ENCODE peak calls at places on chromosomes 6 and 20, in six cellular contexts. N, Y, H, Z, E and J are unnamed samples.

GRCh38 chr20:64146301-64146935 is 17.8 kb upstream of the MYT1 start:
- DNase-seq in Z (no peak), H (no peak), E (no peak), N (no peak), Y (peak), J (no peak)

GRCh38 chr6:157107915-157108651 is 215.2 kb downstream of the TMEM242 start:
- DNase-seq in Y (no peak), E (no peak), Z (no peak), H (peak), N (peak), J (peak)

GRCh38 chr6:155100591-155100990 is 105.5 kb downstream of the TIAM2 start:
- DNase-seq in Z (no peak), Y (no peak), H (no peak), E (no peak), N (no peak), J (no peak)

GRCh38 chr6:108114861-108115597 is 40.5 kb upstream of the OSTM1 start:
- DNase-seq in E (peak), H (peak), Z (no peak), N (peak), Y (peak), J (peak)

GRCh38 chr20:62496525-62497218 is 20.9 kb upstream of the GATA5 start:
- DNase-seq in Y (no peak), N (no peak), E (peak), H (no peak), Z (no peak), J (no peak)

GRCh38 chr20:15491564-15491963 is 1081.7 kb downstream of the KIF16B start:
- DNase-seq in N (no peak), H (no peak), E (no peak), Z (no peak), Y (no peak), J (no peak)

GRCh38 chr6:139970591-139970991 is 596.1 kb upstream of the CITED2 start:
- DNase-seq in N (peak), Z (no peak), E (no peak), Y (no peak), H (peak), J (peak)

GRCh38 chr6:87907521-87907920 is 140.1 kb upstream of the SPACA1 start:
- DNase-seq in E (no peak), Y (no peak), Z (peak), N (peak), H (peak), J (peak)

GRCh38 chr6:136774228-136775041 is 17.8 kb downstream of the MAP3K5 start:
- DNase-seq in Y (no peak), H (peak), Z (no peak), N (peak), E (no peak), J (peak)

GRCh38 chr20:53547664-53548239 is 45.9 kb downstream of the ZNF217 start:
- DNase-seq in H (peak), E (peak), N (peak), Z (peak), Y (peak), J (peak)

GRCh38 chr6:107655245-107655644 is 165.3 kb downstream of the SOBP start:
- DNase-seq in Y (no peak), N (no peak), E (no peak), Z (no peak), H (no peak), J (no peak)

GRCh38 chr20:8062781-8063180 is 43.2 kb upstream of the TMX4 start:
- DNase-seq in N (no peak), Y (no peak), Z (no peak), E (no peak), H (peak), J (no peak)

GRCh38 chr6:151070666-151071065 is 169.1 kb upstream of the AKAP12 start:
- DNase-seq in Y (no peak), N (peak), E (no peak), Z (no peak), H (peak), J (peak)

GRCh38 chr6:87700351-87700728 is 1.7 kb downstream of the AKIRIN2 start:
- DNase-seq in H (no peak), Z (no peak), E (no peak), N (no peak), Y (no peak), J (no peak)

GRCh38 chr20:55186228-55186627 is 710.8 kb downstream of the DOK5 start:
- DNase-seq in N (no peak), Z (no peak), H (no peak), Y (no peak), E (no peak), J (no peak)

GRCh38 chr6:53119772-53120409 is 28.8 kb downstream of the GCM1 start:
- DNase-seq in N (peak), H (peak), E (peak), Z (no peak), Y (peak), J (peak)

GRCh38 chr20:57104711-57105110 is 161.7 kb downstream of the BMP7 start:
- DNase-seq in Z (no peak), E (no peak), H (no peak), N (no peak), Y (no peak), J (no peak)

GRCh38 chr6:138007014-138007472 is 100.2 kb downstream of the PERP start:
- DNase-seq in N (peak), H (peak), E (peak), Y (peak), Z (no peak), J (peak)

GRCh38 chr6:55758156-55758942 is 117.0 kb downstream of the BMP5 start:
- DNase-seq in N (peak), E (no peak), Z (no peak), H (peak), Y (no peak), J (peak)

GRCh38 chr6:7841781-7842468 is 68.7 kb downstream of the TXNDC5 start:
- DNase-seq in E (no peak), Z (no peak), Y (no peak), H (no peak), N (peak), J (peak)

GRCh38 chr20:47141941-47142781 is 214.3 kb downstream of the ZMYND8 start:
- DNase-seq in E (no peak), H (no peak), Y (no peak), Z (no peak), N (peak), J (no peak)

GRCh38 chr6:111280445-111280844 is 193.1 kb downstream of the SLC16A10 start:
- DNase-seq in Z (no peak), Y (no peak), E (no peak), H (peak), N (no peak), J (no peak)

GRCh38 chr6:87905101-87905517 is 142.5 kb upstream of the SPACA1 start:
- DNase-seq in H (no peak), Y (no peak), N (no peak), E (no peak), Z (peak), J (no peak)

GRCh38 chr6:136752554-136752953 is 39.7 kb downstream of the MAP3K5 start:
- DNase-seq in N (no peak), Z (no peak), H (no peak), E (peak), Y (no peak), J (no peak)

GRCh38 chr6:5956939-5957338 is 49.8 kb downstream of the NRN1 start:
- DNase-seq in E (no peak), Z (no peak), H (no peak), Y (no peak), N (no peak), J (no peak)

GRCh38 chr6:10478187-10479040 is 42.7 kb upstream of the GCNT2 start:
- DNase-seq in N (peak), Z (no peak), H (peak), E (no peak), Y (no peak), J (peak)

GRCh38 chr6:3317741-3318211 is 59.0 kb downstream of the PSMG4 start:
- DNase-seq in H (no peak), E (no peak), Y (no peak), N (no peak), Z (no peak), J (peak)

GRCh38 chr6:3798211-3798909 is 46.8 kb upstream of the PXDC1 start:
- DNase-seq in N (no peak), H (no peak), Y (no peak), Z (no peak), E (no peak), J (no peak)

GRCh38 chr6:127737009-127737486 is 160.1 kb downstream of the C6orf58 start:
- DNase-seq in E (peak), Y (peak), N (peak), H (peak), Z (peak), J (peak)

GRCh38 chr6:154201708-154202107 is 154.9 kb downstream of the IPCEF1 start:
- DNase-seq in H (no peak), N (no peak), Y (no peak), E (no peak), Z (no peak), J (no peak)

GRCh38 chr6:132395015-132395597 is 6.2 kb downstream of the MOXD1 start:
- DNase-seq in H (no peak), Y (no peak), N (no peak), E (no peak), Z (no peak), J (no peak)

GRCh38 chr6:132390451-132390850 is 10.8 kb downstream of the MOXD1 start:
- DNase-seq in Z (no peak), E (no peak), Y (no peak), H (no peak), N (no peak), J (no peak)

GRCh38 chr6:132391391-132392291 is 9.6 kb downstream of the MOXD1 start:
- DNase-seq in H (peak), N (peak), Y (peak), E (peak), Z (no peak), J (peak)

GRCh38 chr6:132392292-132392691 is 9.0 kb downstream of the MOXD1 start:
- DNase-seq in E (no peak), H (no peak), Z (no peak), N (no peak), Y (no peak), J (no peak)

DNA sequence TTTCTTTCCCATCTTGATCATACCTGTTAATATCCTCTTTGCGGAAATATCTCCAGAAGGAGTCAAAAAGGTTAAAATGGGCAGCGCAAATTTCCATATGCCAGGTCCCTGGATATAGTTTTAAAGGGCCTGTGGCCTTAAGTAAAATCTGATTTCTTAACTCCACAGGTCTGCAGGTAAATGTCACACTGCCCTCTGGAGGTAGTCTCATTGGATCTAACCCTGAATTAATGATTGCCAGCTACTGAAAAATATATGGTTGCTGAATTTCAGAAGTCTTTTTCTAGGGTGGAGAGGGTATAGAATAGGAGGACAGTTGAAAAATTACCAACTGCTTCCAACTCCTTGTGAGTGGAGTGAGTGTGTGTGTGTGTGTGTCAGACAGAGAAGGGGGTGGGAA is 8.5 kb downstream of the MOXD1 start:
- DNase-seq in N (peak), Y (no peak), E (no peak), H (no peak), Z (no peak), J (no peak)
- TF ChIP-seq CTCF in N (peak), Y (peak), E (no peak), H (peak), Z (no peak), J (peak)

GRCh38 chr6:135161411-135161810 is 19.7 kb upstream of the MYB start:
- DNase-seq in E (no peak), Z (no peak), Y (no peak), H (no peak), N (no peak), J (no peak)

GRCh38 chr6:135161996-135162395 is 19.1 kb upstream of the MYB start:
- DNase-seq in H (no peak), Z (no peak), N (no peak), Y (no peak), E (no peak), J (no peak)

GRCh38 chr6:135162678-135163439 is 18.2 kb upstream of the MYB start:
- DNase-seq in E (peak), Y (peak), Z (no peak), N (peak), H (no peak), J (no peak)

GRCh38 chr6:135158397-135158796 is 22.7 kb upstream of the MYB start:
- DNase-seq in Z (no peak), H (no peak), Y (no peak), N (no peak), E (no peak), J (no peak)

GRCh38 chr6:135159531-135159930 is 21.6 kb upstream of the MYB start:
- DNase-seq in Z (no peak), E (no peak), N (no peak), Y (no peak), H (no peak), J (no peak)
- H3K4me3 ChIP-seq in Z (no peak), E (no peak), N (no peak), Y (no peak), H (no peak), J (no peak)

GRCh38 chr20:51440589-51440988 is 101.9 kb downstream of the NFATC2 start:
- DNase-seq in N (no peak), H (no peak), E (no peak), Z (no peak), Y (no peak), J (no peak)

GRCh38 chr20:51444922-51445438 is 97.5 kb downstream of the NFATC2 start:
- DNase-seq in N (no peak), Y (no peak), E (no peak), H (no peak), Z (no peak), J (no peak)

GRCh38 chr20:51445591-51445990 is 96.9 kb downstream of the NFATC2 start:
- DNase-seq in H (no peak), N (no peak), E (no peak), Y (no peak), Z (no peak), J (no peak)

GRCh38 chr20:51444472-51444871 is 98.0 kb downstream of the NFATC2 start:
- DNase-seq in Z (no peak), E (no peak), H (no peak), N (peak), Y (no peak), J (peak)

DNA sequence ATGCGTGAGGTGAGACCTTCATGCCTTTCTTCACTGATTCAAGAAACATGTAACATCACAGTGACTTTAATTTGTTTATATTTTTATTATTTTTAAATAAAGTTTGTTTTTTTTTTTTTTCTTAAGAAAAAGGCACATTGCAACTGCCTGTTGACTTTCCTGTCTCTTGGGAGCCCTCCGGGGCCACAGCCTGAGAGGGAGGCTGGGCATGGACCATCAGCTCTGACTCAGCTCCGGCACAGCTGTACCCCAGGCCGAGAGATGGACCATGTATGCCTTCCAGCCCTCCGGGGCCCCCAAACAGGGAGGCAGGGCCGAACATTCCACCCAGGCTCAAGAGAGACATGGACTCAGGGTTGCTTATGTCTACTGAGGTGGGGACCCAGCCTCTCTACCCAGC is 99.9 kb downstream of the NFATC2 start:
- DNase-seq in Y (no peak), N (no peak), E (no peak), Z (no peak), H (no peak), J (no peak)
- TF ChIP-seq CTCF in Y (no peak), N (no peak), E (no peak), Z (no peak), H (no peak), J (no peak)

GRCh38 chr20:51531141-51531710 is 11.3 kb downstream of the NFATC2 start:
- DNase-seq in N (no peak), Y (no peak), Z (no peak), E (no peak), H (peak), J (no peak)
- H3K4me3 ChIP-seq in N (no peak), Y (no peak), Z (no peak), E (no peak), H (no peak), J (no peak)

GRCh38 chr20:33076662-33077398 is 2.6 kb upstream of the BPIFB4 start:
- DNase-seq in E (no peak), Y (no peak), H (no peak), N (no peak), Z (no peak), J (no peak)
- TF ChIP-seq CTCF in E (no peak), Y (no peak), H (no peak), N (peak), Z (peak), J (peak)